ENCODE peak calls at places on chromosomes 1 and 21, in seven cellular contexts. N is ovary, D is transverse colon, Y is neural progenitor cell, X is tibial nerve, E is heart left ventricle, Q is fibroblast of lung. O is an unnamed sample.

GRCh38 chr21:26115346-26115745 is 55.2 kb downstream of the APP start:
- DNase-seq in N (no peak), X (no peak), Q (no peak), D (no peak), Y (no peak), E (no peak), O (no peak)

GRCh38 chr21:38820471-38821239 is 14.9 kb downstream of the ETS2 start:
- DNase-seq in Y (no peak), N (no peak), Q (no peak), D (peak; percentile 75), X (no peak), E (no peak), O (no peak)

GRCh38 chr1:240912821-240913220 is 300.9 kb upstream of the GREM2 start:
- DNase-seq in E (no peak), D (no peak), Y (no peak), N (no peak), X (no peak), Q (no peak), O (no peak)

GRCh38 chr21:29349702-29350101 is 51.0 kb downstream of the BACH1 start:
- DNase-seq in N (no peak), X (no peak), Q (peak; percentile 56), E (no peak), D (no peak), Y (no peak), O (no peak)

GRCh38 chr21:34351786-34352241 is 12.0 kb upstream of the KCNE2 start:
- DNase-seq in X (peak; percentile 46), D (peak; percentile 51), Y (peak; percentile 79), Q (peak; percentile 13), N (peak; percentile 19), E (peak; percentile 70), O (peak; percentile 86)

GRCh38 chr1:207897188-207897587 is 13.7 kb downstream of the CD34 start:
- DNase-seq in X (no peak), Y (peak; percentile 44), E (no peak), N (no peak), D (no peak), Q (no peak), O (peak; percentile 51)

GRCh38 chr1:41883507-41883906 is 35.2 kb downstream of the HIVEP3 start:
- DNase-seq in E (peak; percentile 54), D (no peak), X (no peak), N (no peak), Q (no peak), Y (no peak), O (no peak)

GRCh38 chr1:229556551-229556950 is 2.0 kb downstream of the ABCB10 start:
- DNase-seq in E (no peak), Y (no peak), X (no peak), D (no peak), N (no peak), Q (no peak), O (no peak)

GRCh38 chr21:31117046-31117916 is 79.0 kb upstream of the KRTAP19-8 start:
- DNase-seq in D (no peak), E (no peak), X (no peak), Y (no peak), N (no peak), Q (peak; percentile 92), O (no peak)

GRCh38 chr1:65084068-65084467 is 63.9 kb upstream of the AK4 start:
- DNase-seq in Y (no peak), X (no peak), D (no peak), N (no peak), Q (no peak), E (no peak), O (no peak)

GRCh38 chr1:248849152-248849551 is 9.7 kb downstream of the ZNF692 start:
- DNase-seq in Y (no peak), Q (no peak), X (no peak), N (no peak), E (no peak), D (no peak), O (no peak)

GRCh38 chr1:6454856-6455751 is 10.9 kb downstream of the TNFRSF25 start:
- DNase-seq in X (no peak), E (no peak), Y (peak; percentile 48), Q (peak; percentile 35), N (no peak), D (no peak), O (no peak)

GRCh38 chr1:41742219-41742618 is 176.5 kb downstream of the HIVEP3 start:
- DNase-seq in X (no peak), Y (no peak), N (no peak), E (no peak), D (no peak), Q (peak; percentile 89), O (no peak)

GRCh38 chr1:99788896-99789295 is 22.5 kb upstream of the FRRS1 start:
- DNase-seq in D (no peak), N (no peak), Q (no peak), E (no peak), X (no peak), Y (no peak), O (no peak)

GRCh38 chr1:117058810-117059209 is 1.3 kb upstream of the TTF2 start:
- DNase-seq in N (no peak), E (no peak), Y (no peak), D (no peak), Q (no peak), X (no peak), O (peak; percentile 55)

GRCh38 chr1:179550753-179551682 is 24.7 kb downstream of the NPHS2 start:
- DNase-seq in Y (no peak), Q (peak; percentile 40), X (no peak), E (no peak), D (no peak), N (no peak), O (peak; percentile 44)

GRCh38 chr1:30416221-30416820 is 307.1 kb downstream of the MATN1 start:
- DNase-seq in D (no peak), Y (no peak), E (no peak), Q (no peak), X (peak; percentile 0), N (peak; percentile 1), O (no peak)

GRCh38 chr1:178629549-178630154 is 95.4 kb upstream of the RALGPS2 start:
- DNase-seq in N (no peak), X (no peak), D (no peak), Q (no peak), E (no peak), Y (no peak), O (no peak)

GRCh38 chr1:230079211-230079590 is 12.2 kb downstream of the GALNT2 start:
- DNase-seq in X (no peak), Q (no peak), D (no peak), N (no peak), E (no peak), Y (no peak), O (no peak)

GRCh38 chr1:22828151-22828817 is 117.6 kb downstream of the EPHB2 start:
- DNase-seq in Q (peak; percentile 71), E (no peak), D (no peak), N (no peak), Y (no peak), X (no peak), O (no peak)
- H3K27ac ChIP-seq in Q (no peak overlapping the region), E (no peak overlapping the region), D (no peak overlapping the region), N (no peak overlapping the region), Y (no peak overlapping the region), X (no peak overlapping the region), O (no peak overlapping the region)

GRCh38 chr1:244271909-244272308 is 179.8 kb downstream of the ADSS2 start:
- DNase-seq in N (no peak), X (peak; percentile 6), Y (no peak), D (no peak), E (no peak), Q (no peak), O (no peak)

GRCh38 chr1:244273262-244273844 is 178.4 kb downstream of the ADSS2 start:
- DNase-seq in E (no peak), D (no peak), N (no peak), X (no peak), Y (no peak), Q (no peak), O (no peak)

GRCh38 chr1:244272471-244273261 is 179.0 kb downstream of the ADSS2 start:
- DNase-seq in X (peak; percentile 75), Q (peak; percentile 79), E (peak; percentile 40), Y (peak; percentile 84), D (peak; percentile 71), N (peak; percentile 42), O (peak; percentile 86)

GRCh38 chr1:244276646-244277045 is 175.1 kb downstream of the ADSS2 start:
- DNase-seq in E (no peak), Q (no peak), X (no peak), Y (no peak), D (no peak), N (no peak), O (no peak)

DNA sequence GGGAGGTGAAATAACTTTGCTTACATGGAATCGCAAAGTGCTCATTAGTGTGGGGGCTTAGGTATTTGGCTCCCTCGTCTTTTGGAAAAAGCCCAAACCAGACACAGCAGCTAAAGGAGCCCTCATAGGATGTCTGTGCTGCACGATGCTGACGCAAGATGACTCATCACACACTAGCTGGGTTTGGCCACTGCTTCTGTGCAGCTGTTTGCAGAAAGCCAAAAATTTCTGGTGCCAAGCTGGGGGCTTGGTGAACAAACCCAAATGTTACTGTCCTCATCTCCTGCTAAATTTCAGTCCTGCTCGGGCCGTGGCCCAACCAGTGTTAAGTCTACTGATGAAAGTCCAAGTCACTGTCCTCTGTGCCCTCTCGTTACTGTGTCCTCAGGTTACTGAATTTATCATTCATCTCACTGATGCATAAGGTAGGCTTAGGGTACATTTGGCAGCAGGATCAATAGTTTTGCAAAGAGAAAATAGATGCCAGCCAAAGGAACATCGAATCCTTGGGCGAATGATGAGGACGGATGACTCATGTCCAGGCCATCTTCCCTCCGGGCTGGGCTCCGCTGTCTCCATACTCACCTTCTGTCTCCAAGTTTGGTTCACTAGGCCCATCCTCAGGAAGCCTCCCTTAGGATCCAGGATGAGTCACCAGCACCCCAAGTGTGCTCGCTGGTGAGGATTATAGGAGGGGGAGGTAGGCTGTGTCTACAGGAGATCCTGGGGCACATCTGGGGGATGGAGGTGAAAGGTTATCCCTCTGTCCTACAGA is 177.7 kb downstream of the ADSS2 start:
- DNase-seq in X (peak; percentile 24), D (peak; percentile 33), E (peak; percentile 62), N (peak; percentile 79), Y (no peak), Q (peak; percentile 100), O (no peak)
- H3K27ac ChIP-seq in X (no peak overlapping the region), D (peak overlapping the region; percentile 63), E (peak overlapping the region; percentile 58), N (peak overlapping the region; percentile 59), Y (no peak overlapping the region), Q (peak overlapping the region; percentile 77), O (no peak overlapping the region)

DNA sequence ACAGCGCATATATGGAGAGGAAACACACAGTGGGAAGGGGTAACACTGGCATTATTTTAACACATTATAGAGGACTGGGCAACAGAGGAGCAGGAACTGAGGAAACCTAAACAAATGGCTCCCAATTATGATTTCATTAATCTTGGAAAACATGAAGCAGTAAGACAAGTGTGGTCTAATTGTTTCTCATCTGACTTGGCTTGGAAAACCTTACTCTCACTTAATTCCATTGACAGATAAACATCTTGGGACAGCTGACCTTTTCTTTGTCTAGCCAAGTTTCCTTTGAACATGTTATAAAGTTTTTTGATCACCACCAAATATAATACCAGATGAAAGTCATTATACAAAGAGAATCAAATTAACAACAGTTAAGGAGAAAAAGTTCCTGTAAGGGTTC is 50.2 kb downstream of the ALG14 start:
- DNase-seq in X (no peak), D (no peak), Q (peak; percentile 79), Y (no peak), N (no peak), E (no peak), O (no peak)
- H3K27ac ChIP-seq in X (peak overlapping the region; percentile 64), D (peak overlapping the region; percentile 65), Q (peak overlapping the region; percentile 44), Y (no peak overlapping the region), N (no peak overlapping the region), E (peak overlapping the region; percentile 73), O (no peak overlapping the region)

DNA sequence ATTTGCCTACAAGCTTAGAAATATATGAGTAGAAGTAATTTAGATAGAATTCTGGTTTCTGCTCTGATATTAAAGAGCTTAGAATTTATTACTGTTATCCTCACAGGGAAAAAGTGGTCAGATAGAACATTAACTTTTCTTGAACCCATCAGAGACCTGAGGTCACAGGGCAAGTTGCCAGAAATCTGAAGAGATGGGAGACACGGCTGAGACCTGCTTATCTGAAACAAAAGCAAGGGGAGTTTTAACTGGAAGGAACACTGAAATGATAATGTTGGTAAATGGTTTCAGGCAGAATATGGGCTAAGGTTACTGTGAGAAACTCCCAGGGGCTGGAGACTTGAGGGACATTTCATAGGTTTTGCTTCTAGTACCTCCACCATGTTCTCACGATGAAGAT is 27.9 kb upstream of the USP25 start:
- DNase-seq in Y (no peak), Q (no peak), N (no peak), X (no peak), D (no peak), E (no peak), O (no peak)
- H3K27ac ChIP-seq in Y (no peak overlapping the region), Q (no peak overlapping the region), N (no peak overlapping the region), X (no peak overlapping the region), D (no peak overlapping the region), E (no peak overlapping the region), O (no peak overlapping the region)